ENCODE peak calls at places on chromosomes 2 and 18, in six cellular contexts. One of them, this sample, is unnamed.

GRCh38 chr2:189014426-189015138 is 40.4 kb downstream of the COL3A1 start:
- DNase-seq in thoracic aorta: no peak
- DNase-seq in PC-9: no peak
- DNase-seq in sigmoid colon: no peak
- DNase-seq in breast epithelium: no peak
- DNase-seq in HCT116: no peak
- DNase-seq in this sample: no peak

GRCh38 chr18:741931-742512 is 29.6 kb upstream of the ENOSF1 start:
- DNase-seq in sigmoid colon: no peak
- DNase-seq in PC-9: peak; percentile 36
- DNase-seq in breast epithelium: no peak
- DNase-seq in thoracic aorta: no peak
- DNase-seq in HCT116: peak; percentile 34
- DNase-seq in this sample: no peak

GRCh38 chr2:81481242-81481993 is 1176.9 kb upstream of the LRRTM1 start:
- DNase-seq in sigmoid colon: peak; percentile 58
- DNase-seq in PC-9: no peak
- DNase-seq in thoracic aorta: no peak
- DNase-seq in breast epithelium: no peak
- DNase-seq in HCT116: no peak
- DNase-seq in this sample: no peak

GRCh38 chr2:44930274-44930826 is 11.2 kb upstream of the SIX3 start:
- DNase-seq in HCT116: no peak
- DNase-seq in PC-9: no peak
- DNase-seq in thoracic aorta: no peak
- DNase-seq in sigmoid colon: no peak
- DNase-seq in breast epithelium: no peak
- DNase-seq in this sample: no peak

GRCh38 chr18:24246143-24246542 is 107.3 kb downstream of the CABYR start:
- DNase-seq in HCT116: no peak
- DNase-seq in breast epithelium: no peak
- DNase-seq in PC-9: no peak
- DNase-seq in thoracic aorta: no peak
- DNase-seq in sigmoid colon: no peak
- DNase-seq in this sample: no peak

GRCh38 chr18:37538526-37539205 is 26.9 kb downstream of the CELF4 start:
- DNase-seq in HCT116: no peak
- DNase-seq in sigmoid colon: no peak
- DNase-seq in PC-9: no peak
- DNase-seq in breast epithelium: no peak
- DNase-seq in thoracic aorta: no peak
- DNase-seq in this sample: no peak

GRCh38 chr2:140604096-140604495 is 1526.7 kb downstream of the LRP1B start:
- DNase-seq in thoracic aorta: no peak
- DNase-seq in breast epithelium: no peak
- DNase-seq in PC-9: no peak
- DNase-seq in HCT116: no peak
- DNase-seq in sigmoid colon: no peak
- DNase-seq in this sample: no peak

GRCh38 chr2:205769494-205769848 is 87.2 kb downstream of the NRP2 start:
- DNase-seq in thoracic aorta: no peak
- DNase-seq in sigmoid colon: no peak
- DNase-seq in breast epithelium: no peak
- DNase-seq in PC-9: no peak
- DNase-seq in HCT116: no peak
- DNase-seq in this sample: no peak

GRCh38 chr18:23196119-23197004 is 61.1 kb downstream of the CABLES1 start:
- DNase-seq in thoracic aorta: no peak
- DNase-seq in breast epithelium: no peak
- DNase-seq in sigmoid colon: no peak
- DNase-seq in PC-9: no peak
- DNase-seq in HCT116: no peak
- DNase-seq in this sample: no peak

GRCh38 chr2:3692375-3692774 is 11.0 kb upstream of the DCDC2C start:
- DNase-seq in breast epithelium: no peak
- DNase-seq in HCT116: peak; percentile 51
- DNase-seq in sigmoid colon: no peak
- DNase-seq in thoracic aorta: no peak
- DNase-seq in PC-9: no peak
- DNase-seq in this sample: no peak
- TF ChIP-seq CTCF in breast epithelium: no peak
- TF ChIP-seq CTCF in HCT116: peak; percentile 73
- TF ChIP-seq CTCF in sigmoid colon: no peak
- TF ChIP-seq CTCF in thoracic aorta: no peak
- TF ChIP-seq CTCF in PC-9: peak; percentile 70
- TF ChIP-seq CTCF in this sample: no peak

GRCh38 chr2:20641123-20641985 is 9.5 kb downstream of the HS1BP3 start:
- DNase-seq in breast epithelium: no peak
- DNase-seq in HCT116: no peak
- DNase-seq in sigmoid colon: peak; percentile 92
- DNase-seq in thoracic aorta: peak; percentile 94
- DNase-seq in PC-9: no peak
- DNase-seq in this sample: no peak
- H3K27ac ChIP-seq in breast epithelium: peak overlapping the region; percentile 64
- H3K27ac ChIP-seq in HCT116: no peak overlapping the region
- H3K27ac ChIP-seq in sigmoid colon: peak overlapping the region; percentile 93
- H3K27ac ChIP-seq in thoracic aorta: peak overlapping the region; percentile 98
- H3K27ac ChIP-seq in PC-9: no peak overlapping the region
- H3K27ac ChIP-seq in this sample: no peak overlapping the region

GRCh38 chr2:237131749-237132148 is 46.1 kb downstream of the COPS8 start:
- DNase-seq in breast epithelium: no peak
- DNase-seq in sigmoid colon: no peak
- DNase-seq in thoracic aorta: no peak
- DNase-seq in HCT116: no peak
- DNase-seq in PC-9: no peak
- DNase-seq in this sample: no peak

GRCh38 chr2:237134321-237134720 is 48.6 kb downstream of the COPS8 start:
- DNase-seq in breast epithelium: no peak
- DNase-seq in PC-9: no peak
- DNase-seq in thoracic aorta: no peak
- DNase-seq in sigmoid colon: no peak
- DNase-seq in HCT116: no peak
- DNase-seq in this sample: no peak

GRCh38 chr2:237130562-237131421 is 45.1 kb downstream of the COPS8 start:
- DNase-seq in sigmoid colon: no peak
- DNase-seq in HCT116: no peak
- DNase-seq in breast epithelium: no peak
- DNase-seq in thoracic aorta: no peak
- DNase-seq in PC-9: no peak
- DNase-seq in this sample: no peak

GRCh38 chr2:237134831-237135230 is 49.1 kb downstream of the COPS8 start:
- DNase-seq in breast epithelium: no peak
- DNase-seq in HCT116: no peak
- DNase-seq in thoracic aorta: no peak
- DNase-seq in sigmoid colon: no peak
- DNase-seq in PC-9: no peak
- DNase-seq in this sample: no peak

GRCh38 chr2:237132799-237133198 is 47.1 kb downstream of the COPS8 start:
- DNase-seq in breast epithelium: no peak
- DNase-seq in HCT116: peak; percentile 37
- DNase-seq in sigmoid colon: no peak
- DNase-seq in PC-9: no peak
- DNase-seq in thoracic aorta: no peak
- DNase-seq in this sample: no peak
- TF ChIP-seq CTCF in breast epithelium: no peak
- TF ChIP-seq CTCF in HCT116: peak; percentile 71
- TF ChIP-seq CTCF in sigmoid colon: no peak
- TF ChIP-seq CTCF in PC-9: peak; percentile 53
- TF ChIP-seq CTCF in thoracic aorta: no peak
- TF ChIP-seq CTCF in this sample: no peak

GRCh38 chr2:20607446-20607845 is 43.5 kb downstream of the HS1BP3 start:
- DNase-seq in sigmoid colon: no peak
- DNase-seq in thoracic aorta: no peak
- DNase-seq in PC-9: no peak
- DNase-seq in HCT116: no peak
- DNase-seq in breast epithelium: no peak
- DNase-seq in this sample: no peak

GRCh38 chr2:20608666-20609348 is 42.1 kb downstream of the HS1BP3 start:
- DNase-seq in breast epithelium: peak; percentile 37
- DNase-seq in PC-9: no peak
- DNase-seq in sigmoid colon: peak; percentile 71
- DNase-seq in HCT116: no peak
- DNase-seq in thoracic aorta: no peak
- DNase-seq in this sample: no peak

GRCh38 chr2:20611077-20611843 is 39.6 kb downstream of the HS1BP3 start:
- DNase-seq in HCT116: no peak
- DNase-seq in sigmoid colon: peak; percentile 95
- DNase-seq in breast epithelium: peak; percentile 77
- DNase-seq in thoracic aorta: peak; percentile 60
- DNase-seq in PC-9: no peak
- DNase-seq in this sample: no peak

GRCh38 chr2:20609995-20610357 is 40.9 kb downstream of the HS1BP3 start:
- DNase-seq in sigmoid colon: no peak
- DNase-seq in thoracic aorta: no peak
- DNase-seq in breast epithelium: peak; percentile 7
- DNase-seq in HCT116: no peak
- DNase-seq in PC-9: no peak
- DNase-seq in this sample: no peak

GRCh38 chr2:20609349-20609994 is 41.4 kb downstream of the HS1BP3 start:
- DNase-seq in sigmoid colon: peak; percentile 94
- DNase-seq in breast epithelium: peak; percentile 25
- DNase-seq in HCT116: no peak
- DNase-seq in thoracic aorta: no peak
- DNase-seq in PC-9: no peak
- DNase-seq in this sample: no peak
- H3K27ac ChIP-seq in sigmoid colon: peak overlapping the region; percentile 96
- H3K27ac ChIP-seq in breast epithelium: peak overlapping the region; percentile 77
- H3K27ac ChIP-seq in HCT116: no peak overlapping the region
- H3K27ac ChIP-seq in thoracic aorta: no peak overlapping the region
- H3K27ac ChIP-seq in PC-9: no peak overlapping the region
- H3K27ac ChIP-seq in this sample: no peak overlapping the region

GRCh38 chr2:99554238-99554637 is 64.4 kb upstream of the REV1 start:
- DNase-seq in breast epithelium: no peak
- DNase-seq in sigmoid colon: no peak
- DNase-seq in PC-9: no peak
- DNase-seq in HCT116: no peak
- DNase-seq in thoracic aorta: no peak
- DNase-seq in this sample: no peak
- TF ChIP-seq CTCF in breast epithelium: no peak
- TF ChIP-seq CTCF in sigmoid colon: no peak
- TF ChIP-seq CTCF in PC-9: no peak
- TF ChIP-seq CTCF in HCT116: peak; percentile 38
- TF ChIP-seq CTCF in thoracic aorta: no peak
- TF ChIP-seq CTCF in this sample: no peak

DNA sequence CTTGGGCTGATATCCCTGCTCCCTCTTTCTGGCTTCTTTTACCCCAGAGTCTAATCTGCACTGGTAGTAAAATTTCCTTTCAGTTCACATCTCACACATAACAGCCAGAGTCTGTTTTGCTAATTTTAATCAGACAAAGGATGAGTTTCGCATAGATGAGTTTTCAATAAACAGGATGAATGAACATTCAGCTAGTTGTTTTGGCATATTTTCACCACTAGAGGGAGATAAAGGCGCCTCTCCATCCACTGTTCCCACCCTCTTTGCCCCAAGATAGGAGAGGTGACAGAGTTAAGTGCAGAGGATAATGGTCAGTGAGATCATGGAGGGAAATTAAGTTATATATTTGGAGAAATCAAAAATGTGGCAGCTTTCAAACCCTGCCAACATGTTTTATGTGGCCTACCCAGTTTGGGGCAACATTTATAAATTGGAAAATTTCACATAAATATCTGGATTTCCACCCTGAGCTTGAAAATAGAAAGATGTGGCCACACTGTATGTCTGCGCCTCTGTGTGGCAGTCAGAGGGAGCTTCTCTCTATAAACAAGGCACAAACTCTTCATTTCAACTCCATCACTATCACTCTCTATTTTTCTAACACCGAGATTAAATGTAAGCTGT is 48.5 kb upstream of the DTNA start:
- DNase-seq in PC-9: no peak
- DNase-seq in thoracic aorta: no peak
- DNase-seq in sigmoid colon: no peak
- DNase-seq in breast epithelium: no peak
- DNase-seq in HCT116: peak; percentile 33
- DNase-seq in this sample: no peak
- H3K27ac ChIP-seq in PC-9: no peak overlapping the region
- H3K27ac ChIP-seq in thoracic aorta: peak overlapping the region; percentile 5
- H3K27ac ChIP-seq in sigmoid colon: no peak overlapping the region
- H3K27ac ChIP-seq in breast epithelium: no peak overlapping the region
- H3K27ac ChIP-seq in HCT116: no peak overlapping the region
- H3K27ac ChIP-seq in this sample: no peak overlapping the region

GRCh38 chr2:137802038-137802437 is 162.2 kb upstream of the HNMT start:
- DNase-seq in breast epithelium: no peak
- DNase-seq in HCT116: no peak
- DNase-seq in PC-9: no peak
- DNase-seq in sigmoid colon: no peak
- DNase-seq in thoracic aorta: no peak
- DNase-seq in this sample: no peak

GRCh38 chr2:137799599-137799998 is 164.7 kb upstream of the HNMT start:
- DNase-seq in breast epithelium: no peak
- DNase-seq in HCT116: no peak
- DNase-seq in thoracic aorta: no peak
- DNase-seq in PC-9: no peak
- DNase-seq in sigmoid colon: no peak
- DNase-seq in this sample: no peak

GRCh38 chr2:137800386-137800785 is 163.9 kb upstream of the HNMT start:
- DNase-seq in thoracic aorta: no peak
- DNase-seq in sigmoid colon: no peak
- DNase-seq in HCT116: no peak
- DNase-seq in breast epithelium: no peak
- DNase-seq in PC-9: no peak
- DNase-seq in this sample: no peak

GRCh38 chr2:137797630-137798029 is 166.6 kb upstream of the HNMT start:
- DNase-seq in sigmoid colon: no peak
- DNase-seq in thoracic aorta: no peak
- DNase-seq in HCT116: no peak
- DNase-seq in PC-9: no peak
- DNase-seq in breast epithelium: no peak
- DNase-seq in this sample: no peak

DNA sequence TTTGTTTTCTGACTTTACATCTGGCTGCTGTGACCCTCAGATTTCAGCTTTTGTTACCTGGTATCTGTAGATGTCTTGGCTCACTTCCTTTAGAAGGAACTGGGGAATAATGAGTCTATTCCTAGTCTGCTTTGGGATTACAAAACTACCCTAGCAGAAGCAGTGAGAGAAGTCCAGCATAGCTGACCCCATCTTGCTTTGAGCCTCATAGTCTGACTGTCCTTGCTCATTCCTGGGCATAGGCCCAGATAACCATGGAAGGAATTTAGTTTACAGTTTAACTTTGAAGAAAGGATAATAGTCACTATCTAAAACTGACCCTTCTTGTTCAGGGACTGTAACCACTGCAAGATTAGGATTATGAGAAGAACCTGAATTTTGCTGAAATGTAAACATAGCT is 163.0 kb upstream of the HNMT start:
- DNase-seq in HCT116: no peak
- DNase-seq in thoracic aorta: no peak
- DNase-seq in sigmoid colon: no peak
- DNase-seq in PC-9: no peak
- DNase-seq in breast epithelium: no peak
- DNase-seq in this sample: no peak
- TF ChIP-seq CTCF in HCT116: no peak
- TF ChIP-seq CTCF in thoracic aorta: no peak
- TF ChIP-seq CTCF in sigmoid colon: no peak
- TF ChIP-seq CTCF in PC-9: no peak
- TF ChIP-seq CTCF in breast epithelium: no peak
- TF ChIP-seq CTCF in this sample: no peak

DNA sequence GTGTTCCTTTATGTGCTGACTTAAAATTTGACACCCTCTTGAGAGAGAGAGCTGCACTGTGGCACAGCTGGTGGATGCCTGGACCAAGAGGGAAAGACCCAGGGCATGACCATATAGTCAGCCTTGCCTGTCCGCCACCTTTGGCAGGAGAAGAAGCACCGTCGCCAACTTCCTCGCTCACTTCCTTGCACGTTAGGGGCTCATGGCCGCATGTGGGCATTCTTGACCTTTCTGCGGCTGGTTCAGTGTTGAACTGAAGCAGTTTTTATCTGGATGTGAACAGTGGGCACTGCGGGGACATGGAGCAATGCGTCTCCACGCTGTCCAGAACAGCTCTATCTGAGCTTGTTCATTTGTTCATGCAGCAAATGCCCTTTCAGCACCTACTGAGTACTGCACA is 66.9 kb downstream of the TRAPPC12 start:
- DNase-seq in HCT116: no peak
- DNase-seq in PC-9: no peak
- DNase-seq in breast epithelium: no peak
- DNase-seq in thoracic aorta: no peak
- DNase-seq in sigmoid colon: no peak
- DNase-seq in this sample: no peak
- H3K27ac ChIP-seq in HCT116: no peak overlapping the region
- H3K27ac ChIP-seq in PC-9: no peak overlapping the region
- H3K27ac ChIP-seq in breast epithelium: no peak overlapping the region
- H3K27ac ChIP-seq in thoracic aorta: no peak overlapping the region
- H3K27ac ChIP-seq in sigmoid colon: no peak overlapping the region
- H3K27ac ChIP-seq in this sample: no peak overlapping the region